ENCODE peak calls at places on chromosomes 2 and 18, in five cellular contexts. Z is right atrium auricular region; E is CD8-positive, alpha-beta T cell; Q is upper lobe of right lung; J is thoracic aorta. C is an unnamed sample.

GRCh38 chr2:173090973-173091660 is 15.5 kb downstream of the MAP3K20 start:
- DNase-seq in Z (no peak), E (no peak), Q (no peak), J (no peak), C (peak; percentile 73)

GRCh38 chr18:58484989-58485962 is 143.6 kb downstream of the ALPK2 start:
- DNase-seq in Z (no peak), E (no peak), Q (no peak), J (no peak), C (no peak)

GRCh38 chr2:173187911-173188788 is 112.5 kb downstream of the MAP3K20 start:
- DNase-seq in Z (no peak), E (no peak), Q (no peak), J (no peak), C (no peak)

GRCh38 chr2:86221066-86221684 is 21.9 kb downstream of the MRPL35 start:
- DNase-seq in Z (peak; percentile 58), E (peak; percentile 54), Q (no peak), J (no peak), C (no peak)

GRCh38 chr2:98029718-98030222 is 34.0 kb upstream of the TMEM131 start:
- DNase-seq in Z (peak; percentile 21), E (no peak), Q (no peak), J (no peak), C (no peak)

GRCh38 chr2:105631011-105631410 is 113.7 kb upstream of the NCK2 start:
- DNase-seq in Z (no peak), E (no peak), Q (no peak), J (no peak), C (no peak)

GRCh38 chr2:165357758-165358157 is 111.7 kb upstream of the CSRNP3 start:
- DNase-seq in Z (no peak), E (no peak), Q (no peak), J (no peak), C (no peak)

GRCh38 chr2:197215988-197216979 is 94.3 kb downstream of the ANKRD44 start:
- DNase-seq in Z (no peak), E (no peak), Q (no peak), J (no peak), C (no peak)

GRCh38 chr2:72933646-72934151 is 16.4 kb downstream of the EMX1 start:
- DNase-seq in Z (no peak), E (no peak), Q (peak; percentile 48), J (no peak), C (no peak)

GRCh38 chr2:144914622-144915230 is 394.8 kb upstream of the ZEB2 start:
- DNase-seq in Z (no peak), E (no peak), Q (no peak), J (no peak), C (no peak)

GRCh38 chr18:51041677-51042076 is 11.7 kb downstream of the SMAD4 start:
- DNase-seq in Z (no peak), E (no peak), Q (no peak), J (no peak), C (no peak)

GRCh38 chr2:26887142-26887541 is 39.2 kb downstream of the DPYSL5 start:
- DNase-seq in Z (peak; percentile 30), E (no peak), Q (no peak), J (no peak), C (no peak)

GRCh38 chr18:75334869-75335268 is 92.6 kb downstream of the SMIM21 start:
- DNase-seq in Z (no peak), E (no peak), Q (no peak), J (no peak), C (no peak)

GRCh38 chr2:20525041-20526035 is 78.5 kb downstream of the RHOB start:
- DNase-seq in Z (peak; percentile 80), E (no peak), Q (peak; percentile 79), J (peak; percentile 20), C (peak; percentile 58)

GRCh38 chr2:180716186-180717180 is 263.9 kb upstream of the UBE2E3 start:
- DNase-seq in Z (no peak), E (no peak), Q (no peak), J (no peak), C (no peak)

GRCh38 chr18:46013484-46014189 is 46.5 kb upstream of the EPG5 start:
- DNase-seq in Z (no peak), E (no peak), Q (no peak), J (no peak), C (no peak)

GRCh38 chr18:79941473-79942119 is 9.9 kb downstream of the SLC66A2 start:
- DNase-seq in Z (no peak), E (no peak), Q (peak; percentile 52), J (no peak), C (peak; percentile 70)

GRCh38 chr2:226699321-226699720 is 100.3 kb downstream of the IRS1 start:
- DNase-seq in Z (peak; percentile 80), E (no peak), Q (no peak), J (no peak), C (peak; percentile 25)

GRCh38 chr18:47975701-47976100 is 45.2 kb upstream of the SMAD2 start:
- DNase-seq in Z (peak; percentile 34), E (no peak), Q (no peak), J (no peak), C (no peak)

GRCh38 chr2:98656800-98657199 is 48.4 kb downstream of the UNC50 start:
- DNase-seq in Z (no peak), E (peak; percentile 41), Q (no peak), J (no peak), C (no peak)

GRCh38 chr2:175922160-175922559 is 79.9 kb downstream of the LNPK start:
- DNase-seq in Z (no peak), E (no peak), Q (no peak), J (no peak), C (no peak)

GRCh38 chr18:50559750-50560680 is at the start of gene MAPK4:
- DNase-seq in Z (no peak), E (no peak), Q (peak; percentile 78), J (no peak), C (peak; percentile 3)

GRCh38 chr18:6992761-6993160 is 124.8 kb downstream of the LAMA1 start:
- DNase-seq in Z (no peak), E (no peak), Q (no peak), J (no peak), C (no peak)

GRCh38 chr18:63980027-63980426 is 10.1 kb downstream of the SERPINB8 start:
- DNase-seq in Z (no peak), E (no peak), Q (no peak), J (no peak), C (no peak)

GRCh38 chr2:137333386-137333972 is 568.1 kb downstream of the THSD7B start:
- DNase-seq in Z (no peak), E (no peak), Q (no peak), J (no peak), C (no peak)

GRCh38 chr2:111634050-111634784 is 249.8 kb downstream of the ANAPC1 start:
- DNase-seq in Z (no peak), E (no peak), Q (no peak), J (no peak), C (no peak)

GRCh38 chr2:50433635-50434034 is 598.3 kb downstream of the NRXN1 start:
- DNase-seq in Z (no peak), E (no peak), Q (no peak), J (no peak), C (no peak)

GRCh38 chr2:48589170-48589767 is 28.4 kb upstream of the GTF2A1L start:
- DNase-seq in Z (no peak), E (no peak), Q (no peak), J (no peak), C (no peak)

GRCh38 chr2:72147303-72147970 is at the start of gene CYP26B1:
- DNase-seq in Z (peak; percentile 59), E (peak; percentile 9), Q (peak; percentile 64), J (no peak), C (peak; percentile 52)

GRCh38 chr18:4374564-4374963 is 80.5 kb downstream of the DLGAP1 start:
- DNase-seq in Z (no peak), E (no peak), Q (no peak), J (no peak), C (no peak)

GRCh38 chr2:128290356-128290755 is 28.3 kb downstream of the HS6ST1 start:
- DNase-seq in Z (no peak), E (no peak), Q (no peak), J (no peak), C (no peak)

DNA sequence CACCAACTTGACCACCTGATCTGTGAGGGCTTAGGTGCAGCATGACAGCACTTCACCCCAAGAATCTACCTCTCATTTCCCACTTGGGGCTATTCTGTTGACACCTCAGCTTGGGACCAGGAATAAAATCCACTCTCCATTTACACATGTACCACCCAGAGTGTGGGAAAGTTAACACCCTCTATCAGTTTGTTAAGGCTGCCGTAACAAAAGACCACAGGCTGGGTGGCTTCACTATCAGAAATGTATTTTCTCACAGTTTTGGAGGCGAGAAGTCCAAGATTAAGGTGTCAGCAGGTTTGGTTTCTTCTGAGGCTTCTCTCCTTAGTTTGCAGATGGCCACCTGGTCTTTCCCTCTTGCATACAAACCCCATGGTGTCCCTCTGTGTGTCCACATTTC is 277.7 kb upstream of the ERBB4 start:
- DNase-seq in Z (no peak), E (no peak), Q (no peak), J (no peak), C (no peak)
- H3K4me3 ChIP-seq in Z (no peak overlapping the region), E (no peak overlapping the region), Q (no peak overlapping the region), J (no peak overlapping the region), C (no peak overlapping the region)

DNA sequence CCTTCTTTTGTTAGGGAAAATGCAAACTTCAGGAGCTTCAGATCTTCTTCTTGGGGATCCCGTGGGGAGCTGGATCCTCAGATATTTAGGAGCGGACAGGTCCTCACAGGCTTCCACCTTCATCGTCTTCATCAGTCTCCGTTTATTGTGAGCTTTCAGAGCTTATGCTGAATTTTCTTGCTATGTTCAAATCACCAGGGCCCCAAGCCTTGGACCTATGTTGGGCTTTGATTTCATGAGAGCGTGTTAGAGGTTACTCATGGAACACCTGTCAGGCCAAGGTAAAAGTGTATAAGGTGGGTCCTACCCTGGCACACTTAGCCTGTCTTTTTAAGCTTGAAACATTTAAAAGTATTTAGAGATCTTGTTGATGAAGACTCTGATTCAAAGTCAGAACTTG is 212.9 kb downstream of the FAM210A start:
- DNase-seq in Z (peak; percentile 51), E (no peak), Q (no peak), J (no peak), C (no peak)
- H3K4me1 ChIP-seq in Z (peaks cover 9% of the 10 kb centered on the region), E (peaks cover 17% of the 10 kb centered on the region), Q (no peaks in the 10 kb centered on the region), J (peaks cover 6% of the 10 kb centered on the region), C (peaks cover 57% of the 10 kb centered on the region)

GRCh38 chr2:57908736-57909161 is 137.9 kb upstream of the VRK2 start:
- DNase-seq in Z (no peak), E (no peak), Q (no peak), J (no peak), C (no peak)

GRCh38 chr2:57902578-57902977 is 144.0 kb upstream of the VRK2 start:
- DNase-seq in Z (no peak), E (no peak), Q (no peak), J (no peak), C (no peak)

GRCh38 chr2:57907411-57907810 is 139.2 kb upstream of the VRK2 start:
- DNase-seq in Z (no peak), E (no peak), Q (no peak), J (no peak), C (no peak)

GRCh38 chr2:57906152-57906732 is 140.4 kb upstream of the VRK2 start:
- DNase-seq in Z (no peak), E (no peak), Q (no peak), J (no peak), C (no peak)
- TF ChIP-seq CTCF in Z (peak; percentile 66), E (no peak), Q (peak; percentile 75), J (peak; percentile 65), C (peak; percentile 43)

DNA sequence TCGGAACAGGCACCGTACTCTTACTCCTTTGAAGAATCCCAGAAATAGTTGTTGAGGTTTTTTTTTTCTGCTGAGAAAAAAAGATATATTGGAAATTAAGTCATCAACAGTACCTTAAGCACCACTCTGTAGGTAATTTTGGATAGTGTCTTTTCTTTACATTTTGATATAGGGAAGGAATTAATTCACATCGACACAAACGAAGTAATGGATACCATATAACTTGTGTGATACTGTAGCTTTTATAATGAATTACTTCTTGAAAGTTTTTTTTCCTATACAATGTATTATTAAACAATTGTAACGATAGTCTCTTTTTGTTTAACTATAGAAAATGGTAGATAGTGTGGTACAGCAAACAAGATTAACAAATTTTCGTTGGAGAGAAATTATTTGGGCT is 1.5 kb upstream of the IKZF2 start:
- DNase-seq in Z (no peak), E (no peak), Q (no peak), J (no peak), C (no peak)
- H3K4me3 ChIP-seq in Z (peak overlapping the region; percentile 84), E (peak overlapping the region; percentile 59), Q (peak overlapping the region; percentile 67), J (peak overlapping the region; percentile 97), C (peak overlapping the region; percentile 94)

C was measured in gastrocnemius medialis.